ENCODE peak calls at places on chromosomes 13 and 19, in four cellular contexts. One of them, this sample, is unnamed.

GRCh38 chr13:51724721-51725120 is 79.2 kb downstream of the DHRS12 start:
- DNase-seq in GM12878: no peak
- DNase-seq in SK-N-SH: no peak
- DNase-seq in K562: no peak
- DNase-seq in this sample: no peak

GRCh38 chr19:18300930-18301717 is 19.7 kb upstream of the JUND start:
- DNase-seq in GM12878: no peak
- DNase-seq in SK-N-SH: no peak
- DNase-seq in K562: peak
- DNase-seq in this sample: no peak

GRCh38 chr19:55546822-55547614 is 1.7 kb upstream of the SBK3 start:
- DNase-seq in GM12878: no peak
- DNase-seq in SK-N-SH: no peak
- DNase-seq in K562: peak
- DNase-seq in this sample: no peak

GRCh38 chr13:79880820-79881219 is 399.9 kb downstream of the NDFIP2 start:
- DNase-seq in SK-N-SH: no peak
- DNase-seq in K562: no peak
- DNase-seq in GM12878: no peak
- DNase-seq in this sample: no peak

GRCh38 chr13:34933786-34934185 is 8.3 kb upstream of the NBEA start:
- DNase-seq in K562: no peak
- DNase-seq in SK-N-SH: no peak
- DNase-seq in GM12878: no peak
- DNase-seq in this sample: no peak

GRCh38 chr19:16301999-16302694 is 22.5 kb upstream of the KLF2 start:
- DNase-seq in GM12878: no peak
- DNase-seq in SK-N-SH: no peak
- DNase-seq in K562: no peak
- DNase-seq in this sample: no peak

GRCh38 chr13:108328848-108329247 is 59.3 kb downstream of the TNFSF13B start:
- DNase-seq in SK-N-SH: no peak
- DNase-seq in K562: no peak
- DNase-seq in GM12878: no peak
- DNase-seq in this sample: no peak

GRCh38 chr19:5036733-5037681 is 68.1 kb downstream of the KDM4B start:
- DNase-seq in SK-N-SH: peak
- DNase-seq in K562: no peak
- DNase-seq in GM12878: no peak
- DNase-seq in this sample: no peak

GRCh38 chr13:65615506-65615905 is 1614.6 kb downstream of the PCDH9 start:
- DNase-seq in K562: no peak
- DNase-seq in GM12878: no peak
- DNase-seq in SK-N-SH: no peak
- DNase-seq in this sample: no peak

GRCh38 chr19:6694147-6694815 is 24.3 kb upstream of the TNFSF14 start:
- DNase-seq in SK-N-SH: no peak
- DNase-seq in K562: peak
- DNase-seq in GM12878: no peak
- DNase-seq in this sample: no peak

GRCh38 chr19:11480081-11480926 is 542 bp downstream of the ELAVL3 start:
- DNase-seq in K562: no peak
- DNase-seq in GM12878: no peak
- DNase-seq in SK-N-SH: peak
- DNase-seq in this sample: no peak

GRCh38 chr19:6039541-6040225 is 61.7 kb upstream of the RANBP3 start:
- DNase-seq in SK-N-SH: no peak
- DNase-seq in GM12878: no peak
- DNase-seq in K562: no peak
- DNase-seq in this sample: peak

GRCh38 chr19:49579947-49580263 is 451 bp downstream of the NOSIP start:
- DNase-seq in GM12878: no peak
- DNase-seq in SK-N-SH: peak
- DNase-seq in K562: no peak
- DNase-seq in this sample: no peak

GRCh38 chr19:23800868-23801267 is 42.2 kb upstream of the ZNF681 start:
- DNase-seq in K562: no peak
- DNase-seq in GM12878: no peak
- DNase-seq in SK-N-SH: no peak
- DNase-seq in this sample: no peak

GRCh38 chr13:98990701-98991100 is 12.8 kb upstream of the DOCK9 start:
- DNase-seq in K562: no peak
- DNase-seq in GM12878: no peak
- DNase-seq in SK-N-SH: no peak
- DNase-seq in this sample: no peak

GRCh38 chr19:47186337-47187022 is 44.5 kb downstream of the BBC3 start:
- DNase-seq in K562: no peak
- DNase-seq in SK-N-SH: peak
- DNase-seq in GM12878: peak
- DNase-seq in this sample: no peak

GRCh38 chr13:26664942-26665341 is 95.6 kb downstream of the GPR12 start:
- DNase-seq in SK-N-SH: no peak
- DNase-seq in K562: no peak
- DNase-seq in GM12878: no peak
- DNase-seq in this sample: no peak

GRCh38 chr19:29268721-29269483 is 56.0 kb upstream of the UQCRFS1 start:
- DNase-seq in K562: no peak
- DNase-seq in GM12878: no peak
- DNase-seq in SK-N-SH: no peak
- DNase-seq in this sample: no peak

GRCh38 chr19:55641376-55642152 is 762 bp downstream of the ZNF580 start:
- DNase-seq in SK-N-SH: peak
- DNase-seq in GM12878: no peak
- DNase-seq in K562: peak
- DNase-seq in this sample: no peak

GRCh38 chr13:97225533-97225932 is 3.4 kb downstream of the MBNL2 start:
- DNase-seq in SK-N-SH: no peak
- DNase-seq in GM12878: no peak
- DNase-seq in K562: no peak
- DNase-seq in this sample: no peak

GRCh38 chr13:104414771-104415170 is 1348.6 kb upstream of the SLC10A2 start:
- DNase-seq in K562: no peak
- DNase-seq in GM12878: no peak
- DNase-seq in SK-N-SH: no peak
- DNase-seq in this sample: no peak

GRCh38 chr13:77724092-77724491 is 26.6 kb downstream of the SLAIN1 start:
- DNase-seq in GM12878: peak
- DNase-seq in K562: no peak
- DNase-seq in SK-N-SH: no peak
- DNase-seq in this sample: no peak

DNA sequence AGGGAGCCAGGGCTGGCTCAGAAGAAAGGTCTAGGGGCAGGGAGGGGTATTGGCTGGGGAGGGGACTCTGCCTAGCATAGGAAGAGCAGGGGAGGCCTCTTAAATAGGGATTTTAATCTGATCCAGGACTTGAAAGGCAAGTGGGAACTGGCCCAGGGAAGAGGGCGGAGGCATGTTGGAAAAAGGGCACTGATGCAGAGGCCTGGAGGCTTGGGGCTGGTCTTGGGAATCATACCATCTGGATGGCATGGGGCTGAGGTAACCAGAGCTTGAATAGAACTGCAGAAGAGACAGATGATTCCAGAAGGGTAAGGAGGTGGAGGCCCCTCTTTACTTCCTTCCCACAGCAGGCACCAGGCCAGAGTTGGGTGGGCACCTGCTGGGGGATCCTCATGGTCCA is 29.1 kb downstream of the CERS4 start:
- DNase-seq in GM12878: no peak
- DNase-seq in K562: no peak
- DNase-seq in SK-N-SH: no peak
- DNase-seq in this sample: no peak
- TF ChIP-seq NRF1 in GM12878: no peak
- TF ChIP-seq NRF1 in K562: no peak
- TF ChIP-seq NRF1 in SK-N-SH: no peak
- TF ChIP-seq NRF1 in this sample: no peak

GRCh38 chr19:13844130-13844631 is 32.8 kb upstream of the NANOS3 start:
- DNase-seq in SK-N-SH: no peak
- DNase-seq in K562: no peak
- DNase-seq in GM12878: no peak
- DNase-seq in this sample: peak

GRCh38 chr19:13841339-13842293 is 35.3 kb upstream of the NANOS3 start:
- DNase-seq in SK-N-SH: peak
- DNase-seq in GM12878: no peak
- DNase-seq in K562: no peak
- DNase-seq in this sample: no peak

GRCh38 chr19:13843104-13843921 is 33.6 kb upstream of the NANOS3 start:
- DNase-seq in SK-N-SH: peak
- DNase-seq in K562: no peak
- DNase-seq in GM12878: no peak
- DNase-seq in this sample: peak

GRCh38 chr19:13840751-13841338 is 36.1 kb upstream of the NANOS3 start:
- DNase-seq in K562: no peak
- DNase-seq in SK-N-SH: peak
- DNase-seq in GM12878: no peak
- DNase-seq in this sample: no peak

DNA sequence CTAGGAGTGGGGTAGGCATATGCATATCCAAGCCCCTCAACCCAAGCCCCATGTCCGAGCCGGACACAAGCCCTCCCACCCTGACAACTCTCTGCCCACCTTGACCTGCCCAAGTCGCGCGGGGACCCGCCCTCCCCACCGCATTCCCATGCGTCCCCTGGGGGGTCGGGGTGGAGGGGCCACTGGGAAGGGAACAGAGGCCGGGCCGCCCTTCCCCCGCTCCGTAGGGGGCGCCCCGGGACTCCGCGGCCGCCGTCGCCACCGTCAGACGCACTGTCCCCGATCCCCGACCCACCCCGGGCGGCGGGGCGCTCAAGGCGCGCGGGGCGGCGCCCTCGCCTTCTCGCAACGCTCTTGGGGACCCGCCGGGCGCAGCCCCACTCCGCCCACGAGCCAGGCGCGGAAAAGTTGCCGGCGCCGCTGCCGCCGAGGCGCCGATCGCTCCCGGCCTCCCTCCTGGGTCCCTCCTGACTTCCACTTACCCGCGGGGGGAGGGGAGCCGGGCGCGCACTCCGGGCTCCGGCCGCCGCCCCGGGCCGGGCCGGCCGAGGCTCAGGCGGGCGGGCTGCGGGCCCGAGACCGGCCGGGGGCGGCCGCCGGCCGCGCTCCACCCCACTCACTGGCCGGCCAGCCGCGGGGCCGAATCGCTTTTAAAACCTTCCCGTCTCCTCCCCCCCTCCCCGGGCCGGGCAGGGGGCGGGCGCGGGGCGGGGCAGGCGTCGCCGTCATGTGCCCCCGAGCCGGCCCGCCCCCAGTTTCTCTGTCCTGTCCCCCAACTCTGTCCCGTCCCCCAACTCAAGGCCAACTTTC is 34.4 kb upstream of the NANOS3 start:
- DNase-seq in GM12878: no peak
- DNase-seq in K562: peak
- DNase-seq in SK-N-SH: peak
- DNase-seq in this sample: no peak
- TF ChIP-seq NRF1 in GM12878: no peak
- TF ChIP-seq NRF1 in K562: no peak
- TF ChIP-seq NRF1 in SK-N-SH: no peak
- TF ChIP-seq NRF1 in this sample: no peak

DNA sequence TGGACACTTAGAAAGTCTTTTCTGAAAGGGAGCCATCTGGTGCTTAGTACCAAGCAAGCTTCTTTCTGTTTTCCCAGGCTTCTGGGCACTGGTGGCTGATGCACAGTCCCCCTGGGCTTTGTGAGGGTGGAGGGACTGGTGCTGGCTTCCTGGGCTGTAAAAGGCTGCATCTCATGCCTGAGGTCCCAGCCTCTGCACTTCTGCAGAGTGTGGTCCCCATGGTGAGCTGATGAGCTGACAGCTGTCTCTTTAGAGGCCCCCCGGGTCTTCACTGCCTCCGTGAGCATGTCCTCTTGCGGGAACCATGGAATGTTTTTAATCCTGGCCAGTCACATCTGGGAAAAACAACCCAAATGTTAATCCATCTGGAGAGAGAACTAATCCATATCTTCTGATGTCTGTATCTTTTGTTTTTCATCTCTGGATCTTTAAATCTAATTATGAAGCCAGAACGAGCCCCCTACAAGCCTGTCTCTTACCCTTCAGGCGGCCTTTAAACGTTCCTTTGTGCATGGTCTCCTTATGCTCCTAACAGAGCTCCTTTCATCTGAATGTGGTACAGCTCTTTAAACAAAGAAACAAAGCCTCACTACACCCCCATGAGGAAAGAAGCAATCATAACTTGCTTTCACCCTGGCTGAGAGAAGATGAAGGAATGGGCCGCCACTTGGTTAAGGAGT is 40.4 kb downstream of the OLFM4 start:
- DNase-seq in SK-N-SH: peak
- DNase-seq in GM12878: no peak
- DNase-seq in K562: no peak
- DNase-seq in this sample: no peak
- TF ChIP-seq NRF1 in SK-N-SH: no peak
- TF ChIP-seq NRF1 in GM12878: no peak
- TF ChIP-seq NRF1 in K562: no peak
- TF ChIP-seq NRF1 in this sample: no peak

DNA sequence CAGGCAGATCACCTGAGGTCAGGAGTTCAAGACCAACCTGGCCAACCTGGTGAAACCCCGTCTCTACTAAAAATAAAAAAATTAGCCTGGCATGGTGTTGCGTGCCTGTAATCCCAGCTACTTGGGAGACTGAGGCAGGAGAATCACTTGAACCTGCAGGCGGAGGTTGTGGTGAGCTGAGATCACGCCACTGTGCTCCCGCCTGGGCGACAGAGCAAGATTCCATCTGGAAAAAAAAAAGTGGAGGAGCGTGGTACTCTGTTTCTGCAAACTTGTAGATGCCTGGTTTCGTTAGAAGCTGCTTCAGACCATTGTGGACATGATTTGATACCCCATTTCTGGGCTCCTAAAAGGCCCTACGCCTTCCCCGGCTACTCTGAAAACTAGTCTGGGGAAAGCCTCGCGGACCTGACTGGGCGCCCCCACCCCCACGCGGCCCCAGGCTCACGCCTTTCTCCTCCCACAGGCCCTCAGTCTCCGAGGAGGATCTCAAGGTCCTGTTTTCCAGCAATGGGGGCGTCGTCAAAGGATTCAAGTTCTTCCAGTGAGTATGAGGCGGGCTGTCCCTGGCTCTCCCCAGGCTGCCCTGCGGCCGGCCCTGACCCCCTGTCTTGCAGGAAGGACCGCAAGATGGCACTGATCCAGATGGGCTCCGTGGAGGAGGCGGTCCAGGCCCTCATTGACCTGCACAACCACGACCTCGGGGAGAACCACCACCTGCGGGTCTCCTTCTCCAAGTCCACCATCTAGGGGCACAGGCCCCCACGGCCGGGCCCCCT is 11.5 kb downstream of the PLPPR3 start:
- DNase-seq in GM12878: no peak
- DNase-seq in SK-N-SH: no peak
- DNase-seq in K562: no peak
- DNase-seq in this sample: peak
- TF ChIP-seq NRF1 in GM12878: no peak
- TF ChIP-seq NRF1 in SK-N-SH: no peak
- TF ChIP-seq NRF1 in K562: no peak
- TF ChIP-seq NRF1 in this sample: no peak

GRCh38 chr13:46341112-46341711 is 45.8 kb downstream of the RUBCNL start:
- DNase-seq in SK-N-SH: no peak
- DNase-seq in K562: no peak
- DNase-seq in GM12878: peak
- DNase-seq in this sample: no peak
- TF ChIP-seq NRF1 in SK-N-SH: no peak
- TF ChIP-seq NRF1 in K562: no peak
- TF ChIP-seq NRF1 in GM12878: no peak
- TF ChIP-seq NRF1 in this sample: no peak

GRCh38 chr13:94309997-94310842 is 169.3 kb downstream of the DCT start:
- DNase-seq in SK-N-SH: no peak
- DNase-seq in K562: no peak
- DNase-seq in GM12878: no peak
- DNase-seq in this sample: no peak
- TF ChIP-seq NRF1 in SK-N-SH: no peak
- TF ChIP-seq NRF1 in K562: no peak
- TF ChIP-seq NRF1 in GM12878: no peak
- TF ChIP-seq NRF1 in this sample: no peak

GRCh38 chr13:59424661-59425060 is 739.1 kb downstream of the DIAPH3 start:
- DNase-seq in GM12878: no peak
- DNase-seq in K562: no peak
- DNase-seq in SK-N-SH: no peak
- DNase-seq in this sample: no peak
- TF ChIP-seq NRF1 in GM12878: no peak
- TF ChIP-seq NRF1 in K562: no peak
- TF ChIP-seq NRF1 in SK-N-SH: no peak
- TF ChIP-seq NRF1 in this sample: no peak

This sample was measured in H1.